ENCODE peak calls at places on chromosomes 2 and 18, in six cellular contexts. Z is sigmoid colon, P is PC-9, A is HFFc6, F is mammary epithelial cell, H is psoas muscle. T is an unnamed sample.

GRCh38 chr2:216603884-216604245 is 29.4 kb upstream of the IGFBP2 start:
- DNase-seq in Z (no peak), P (no peak), A (no peak), F (peak), H (no peak), T (no peak)

GRCh38 chr2:31382452-31383120 is 32.0 kb downstream of the XDH start:
- DNase-seq in Z (no peak), P (no peak), A (no peak), F (peak), H (no peak), T (peak)

GRCh38 chr2:171158036-171158789 is 2.5 kb downstream of the TLK1 start:
- DNase-seq in Z (no peak), P (no peak), A (no peak), F (no peak), H (no peak), T (no peak)

GRCh38 chr2:232888099-232888836 is 18.2 kb downstream of the SNORC start:
- DNase-seq in Z (no peak), P (no peak), A (no peak), F (no peak), H (no peak), T (no peak)

GRCh38 chr2:39127973-39128372 is 7.1 kb upstream of the SOS1 start:
- DNase-seq in Z (no peak), P (no peak), A (no peak), F (peak), H (no peak), T (no peak)

GRCh38 chr2:141063410-141063809 is 1067.4 kb downstream of the LRP1B start:
- DNase-seq in Z (no peak), P (no peak), A (no peak), F (no peak), H (no peak), T (no peak)

GRCh38 chr2:45585267-45585861 is 25.7 kb downstream of the SRBD1 start:
- DNase-seq in Z (no peak), P (no peak), A (peak), F (peak), H (no peak), T (no peak)

GRCh38 chr2:226790006-226790405 is 9.6 kb downstream of the IRS1 start:
- DNase-seq in Z (no peak), P (no peak), A (no peak), F (no peak), H (no peak), T (no peak)

GRCh38 chr2:72793798-72794447 is 31.9 kb downstream of the EXOC6B start:
- DNase-seq in Z (no peak), P (no peak), A (peak), F (no peak), H (no peak), T (no peak)

GRCh38 chr2:99881901-99882591 is 260.3 kb downstream of the AFF3 start:
- DNase-seq in Z (no peak), P (no peak), A (peak), F (peak), H (no peak), T (peak)

GRCh38 chr2:234050455-234051135 is at the start of gene SPP2:
- DNase-seq in Z (no peak), P (no peak), A (no peak), F (no peak), H (no peak), T (no peak)

GRCh38 chr18:75958683-75959082 is 531.2 kb upstream of the SMIM21 start:
- DNase-seq in Z (no peak), P (no peak), A (no peak), F (no peak), H (no peak), T (no peak)
- TF ChIP-seq CTCF in Z (no peak), P (peak), A (peak), F (peak), H (no peak), T (no peak)

GRCh38 chr18:56702946-56703345 is 51.8 kb downstream of the WDR7 start:
- DNase-seq in Z (no peak), P (peak), A (peak), F (peak), H (no peak), T (no peak)
- TF ChIP-seq CTCF in Z (no peak), P (peak), A (peak), F (peak), H (peak), T (peak)

GRCh38 chr18:12308386-12309100 is 502 bp downstream of the TUBB6 start:
- DNase-seq in Z (peak), P (peak), A (peak), F (peak), H (peak), T (peak)
- TF ChIP-seq CTCF in Z (no peak), P (no peak), A (no peak), F (no peak), H (no peak), T (no peak)

GRCh38 chr2:74461187-74462053 is 3.2 kb downstream of the WBP1 start:
- DNase-seq in Z (no peak), P (no peak), A (no peak), F (no peak), H (no peak), T (no peak)
- TF ChIP-seq CTCF in Z (no peak), P (no peak), A (peak), F (peak), H (no peak), T (peak)

GRCh38 chr2:20507166-20507692 is 60.4 kb downstream of the RHOB start:
- DNase-seq in Z (peak), P (no peak), A (peak), F (no peak), H (no peak), T (no peak)

GRCh38 chr2:20507711-20508110 is 60.8 kb downstream of the RHOB start:
- DNase-seq in Z (no peak), P (no peak), A (no peak), F (no peak), H (no peak), T (no peak)

GRCh38 chr2:20504174-20504573 is 57.3 kb downstream of the RHOB start:
- DNase-seq in Z (no peak), P (no peak), A (no peak), F (no peak), H (no peak), T (no peak)

GRCh38 chr2:20509301-20509765 is 62.5 kb downstream of the RHOB start:
- DNase-seq in Z (peak), P (no peak), A (no peak), F (no peak), H (no peak), T (no peak)

DNA sequence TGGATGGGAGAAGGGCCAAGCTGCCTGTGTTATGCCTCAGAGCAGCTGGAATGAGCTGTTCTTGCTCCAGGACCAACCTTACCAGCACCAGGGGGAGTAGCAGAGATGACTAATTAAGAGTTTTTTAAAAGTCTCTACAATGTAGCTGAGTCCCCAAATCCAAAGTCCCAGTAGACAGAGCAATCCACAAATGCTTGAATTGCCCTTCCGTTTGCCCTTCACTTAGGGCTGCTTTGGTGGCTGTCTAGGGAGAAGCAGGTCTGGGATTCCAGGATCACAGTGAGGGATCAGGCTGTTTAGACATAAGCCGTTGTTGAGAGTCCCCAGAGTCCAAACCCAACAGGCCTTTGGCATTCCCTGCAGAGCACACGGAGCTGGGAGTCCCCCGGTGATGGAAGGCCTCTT is 59.4 kb downstream of the RHOB start:
- DNase-seq in Z (peak), P (no peak), A (peak), F (peak), H (no peak), T (peak)
- TF ChIP-seq CTCF in Z (no peak), P (no peak), A (peak), F (no peak), H (no peak), T (peak)

DNA sequence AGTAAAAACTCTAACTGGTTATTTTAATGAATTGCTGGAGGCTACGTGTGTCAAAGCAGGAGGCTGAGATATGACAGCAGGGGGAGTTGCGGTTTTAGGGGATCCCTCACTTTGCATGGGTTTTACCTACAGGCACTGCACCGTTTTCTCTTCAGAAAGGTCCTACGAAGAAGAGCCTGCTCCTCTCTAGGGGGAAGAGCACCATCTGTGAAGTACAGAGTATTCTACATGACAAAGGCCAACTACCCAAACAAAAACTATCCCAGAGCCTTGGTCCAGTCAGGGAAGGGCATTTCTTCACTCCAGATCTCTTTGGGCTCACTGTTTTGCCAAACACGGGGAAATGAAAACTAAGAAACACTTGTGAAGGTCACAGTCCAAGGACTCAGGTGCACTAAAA is 696.7 kb upstream of the SOX11 start:
- DNase-seq in Z (no peak), P (no peak), A (no peak), F (no peak), H (no peak), T (no peak)
- TF ChIP-seq CTCF in Z (no peak), P (no peak), A (no peak), F (no peak), H (no peak), T (no peak)

GRCh38 chr2:142170847-142171246 is 40.0 kb upstream of the LRP1B start:
- DNase-seq in Z (no peak), P (no peak), A (no peak), F (no peak), H (no peak), T (no peak)

DNA sequence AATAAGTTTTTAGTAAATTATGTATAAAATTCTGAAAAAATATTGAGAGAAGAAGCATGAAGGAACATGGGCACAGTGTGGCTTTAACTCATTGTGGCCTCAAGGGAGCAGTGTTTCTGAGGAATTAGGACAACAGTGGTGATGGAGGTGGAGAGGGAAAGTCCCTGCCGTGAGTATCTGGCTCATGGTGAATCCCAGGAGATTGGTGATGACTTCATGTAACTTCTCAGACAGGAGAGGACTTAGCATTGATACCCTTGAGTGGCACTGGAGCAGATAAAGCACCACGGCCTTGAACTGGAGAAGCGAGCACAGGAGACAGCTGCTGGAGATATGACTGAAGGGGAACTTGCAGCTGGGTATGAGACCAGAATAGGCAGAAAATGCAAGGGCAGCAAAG is 35.0 kb upstream of the LRP1B start:
- DNase-seq in Z (no peak), P (peak), A (peak), F (peak), H (no peak), T (peak)
- TF ChIP-seq CTCF in Z (no peak), P (peak), A (peak), F (peak), H (no peak), T (peak)